ENCODE peak calls at places on chromosomes 4 and X, in ten cellular contexts. H is gastrocnemius medialis, B is heart left ventricle, L is right lobe of liver, W is testis, K is transverse colon, A is esophagus muscularis mucosa, N is spleen, T is HCT116, U is A549. S is an unnamed sample.
A peak's percentile ranks its signal among the peaks of the same experiment; 100 is the strongest.

GRCh38 chr4:85825937-85826678 is 351.2 kb downstream of the ARHGAP24 start:
- DNase-seq in H (no peak), B (peak; percentile 44), L (peak; percentile 65), W (no peak), K (peak; percentile 24), A (no peak), N (no peak), T (no peak), U (peak; percentile 61), S (no peak)

GRCh38 chrX:43970528-43970927 is 2.7 kb downstream of the NDP start:
- DNase-seq in H (no peak), B (no peak), L (no peak), W (no peak), K (no peak), A (no peak), N (no peak), T (no peak), U (peak; percentile 14), S (no peak)

GRCh38 chr4:932713-933070 is 432 bp downstream of the TMEM175 start:
- DNase-seq in H (no peak), B (no peak), L (peak; percentile 45), W (no peak), K (no peak), A (no peak), N (no peak), T (no peak), U (no peak), S (no peak)

GRCh38 chrX:120736989-120737388 is 107.1 kb upstream of the C1GALT1C1 start:
- DNase-seq in H (no peak), B (no peak), L (no peak), W (no peak), K (no peak), A (no peak), N (no peak), T (no peak), U (peak; percentile 15), S (no peak)

GRCh38 chrX:37608156-37608555 is 36.7 kb downstream of the LANCL3 start:
- DNase-seq in H (no peak), B (no peak), L (no peak), W (no peak), K (no peak), A (no peak), N (no peak), T (no peak), U (no peak), S (no peak)

GRCh38 chr4:40227284-40227683 is 30.5 kb downstream of the RHOH start:
- DNase-seq in H (no peak), B (no peak), L (no peak), W (no peak), K (no peak), A (no peak), N (no peak), T (no peak), U (no peak), S (no peak)

GRCh38 chr4:132540797-132541196 is 608.3 kb upstream of the PCDH10 start:
- DNase-seq in H (no peak), B (no peak), L (no peak), W (no peak), K (no peak), A (no peak), N (no peak), T (no peak), U (no peak), S (no peak)

GRCh38 chr4:162972661-162973202 is 194.0 kb downstream of the NAF1 start:
- DNase-seq in H (no peak), B (no peak), L (no peak), W (no peak), K (no peak), A (no peak), N (no peak), T (no peak), U (no peak), S (no peak)

GRCh38 chr4:151417766-151418376 is 8.9 kb downstream of the FHIP1A start:
- DNase-seq in H (no peak), B (no peak), L (no peak), W (no peak), K (no peak), A (no peak), N (no peak), T (no peak), U (no peak), S (no peak)

GRCh38 chr4:151418385-151418784 is 9.4 kb downstream of the FHIP1A start:
- DNase-seq in H (no peak), B (no peak), L (no peak), W (no peak), K (no peak), A (no peak), N (no peak), T (peak; percentile 53), U (no peak), S (no peak)

GRCh38 chr4:151417164-151417571 is 8.2 kb downstream of the FHIP1A start:
- DNase-seq in H (no peak), B (no peak), L (no peak), W (no peak), K (no peak), A (no peak), N (no peak), T (no peak), U (no peak), S (no peak)

GRCh38 chr4:151420408-151420807 is 11.4 kb downstream of the FHIP1A start:
- DNase-seq in H (no peak), B (no peak), L (no peak), W (no peak), K (no peak), A (no peak), N (no peak), T (no peak), U (no peak), S (no peak)

DNA sequence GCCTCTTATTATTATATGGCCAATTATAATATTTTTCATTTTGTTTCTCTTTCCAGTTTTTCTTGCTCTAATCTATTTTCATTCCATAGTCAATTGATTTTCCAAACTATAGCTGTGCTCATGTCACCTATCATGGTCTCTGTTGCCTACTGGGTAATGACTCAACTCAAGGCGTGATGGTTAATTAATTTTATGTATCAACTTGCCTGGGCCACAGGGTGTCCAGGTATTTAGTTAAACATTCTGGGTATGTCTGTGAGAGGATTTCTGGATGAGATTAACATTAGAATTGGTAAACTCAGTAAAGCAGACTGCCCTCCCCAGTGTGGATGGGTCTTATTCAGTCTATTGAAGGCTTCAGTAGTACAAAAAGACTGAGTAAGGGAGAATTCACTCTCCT is 9.9 kb downstream of the FHIP1A start:
- DNase-seq in H (no peak), B (no peak), L (no peak), W (no peak), K (no peak), A (no peak), N (no peak), T (no peak), U (no peak), S (no peak)
- H3K4me1 ChIP-seq in H (peaks cover 85% of the 10 kb centered on the region), B (peaks cover 6% of the 10 kb centered on the region), L (no peaks in the 10 kb centered on the region), W (no peaks in the 10 kb centered on the region), K (no peaks in the 10 kb centered on the region), A (peaks cover 3% of the 10 kb centered on the region), N (no peaks in the 10 kb centered on the region), T (peaks cover 16% of the 10 kb centered on the region), U (peaks cover 11% of the 10 kb centered on the region), S (no peaks in the 10 kb centered on the region)

GRCh38 chr4:76250962-76251361 is 559 bp upstream of the FAM47E start:
- DNase-seq in H (peak; percentile 35), B (no peak), L (no peak), W (no peak), K (no peak), A (no peak), N (no peak), T (no peak), U (no peak), S (no peak)

GRCh38 chr4:76256032-76256431 is 4.5 kb downstream of the FAM47E start:
- DNase-seq in H (no peak), B (no peak), L (no peak), W (no peak), K (no peak), A (no peak), N (no peak), T (no peak), U (no peak), S (no peak)

GRCh38 chr4:76253511-76253910 is 2.0 kb downstream of the FAM47E start:
- DNase-seq in H (no peak), B (no peak), L (no peak), W (no peak), K (no peak), A (no peak), N (no peak), T (no peak), U (no peak), S (no peak)

GRCh38 chr4:76251448-76252270 is at the start of gene FAM47E:
- DNase-seq in H (peak; percentile 85), B (peak; percentile 87), L (peak; percentile 94), W (peak; percentile 90), K (peak; percentile 86), A (no peak), N (peak; percentile 90), T (no peak), U (peak; percentile 57), S (peak; percentile 41)

DNA sequence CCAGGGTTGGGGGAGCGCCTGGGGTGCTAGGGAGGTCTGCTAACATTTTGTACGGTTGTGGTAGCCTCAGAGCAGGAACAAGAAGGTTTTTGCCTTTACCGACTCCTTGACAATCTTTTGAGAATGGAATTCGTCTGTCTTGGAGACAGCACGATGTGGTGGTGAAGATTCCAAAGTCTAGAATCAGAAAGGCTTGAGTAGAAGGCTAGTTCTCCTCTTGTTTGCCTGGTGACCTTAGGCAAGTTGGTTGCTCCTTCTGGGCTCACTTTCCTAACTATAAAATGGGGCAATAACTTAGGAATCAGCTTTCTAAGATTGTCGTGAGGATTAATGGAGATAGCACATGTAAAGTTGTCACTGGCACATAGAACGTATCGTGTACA is 741 bp downstream of the FAM47E start:
- DNase-seq in H (no peak), B (no peak), L (no peak), W (no peak), K (no peak), A (no peak), N (no peak), T (no peak), U (no peak), S (no peak)
- H3K27ac ChIP-seq in H (peak overlapping the region; percentile 73), B (peak overlapping the region; percentile 38), L (no peak overlapping the region), W (peak overlapping the region; percentile 44), K (peak overlapping the region; percentile 54), A (no peak overlapping the region), N (no peak overlapping the region), T (no peak overlapping the region), U (no peak overlapping the region), S (no peak overlapping the region)

GRCh38 chrX:100798815-100799214 is 21.4 kb upstream of the CSTF2 start:
- DNase-seq in H (no peak), B (no peak), L (no peak), W (no peak), K (no peak), A (no peak), N (no peak), T (no peak), U (no peak), S (no peak)
- TF ChIP-seq POLR2A in H (no peak), B (no peak), L (no peak), W (no peak), K (no peak), A (no peak), N (no peak), T (no peak), U (no peak), S (no peak)

DNA sequence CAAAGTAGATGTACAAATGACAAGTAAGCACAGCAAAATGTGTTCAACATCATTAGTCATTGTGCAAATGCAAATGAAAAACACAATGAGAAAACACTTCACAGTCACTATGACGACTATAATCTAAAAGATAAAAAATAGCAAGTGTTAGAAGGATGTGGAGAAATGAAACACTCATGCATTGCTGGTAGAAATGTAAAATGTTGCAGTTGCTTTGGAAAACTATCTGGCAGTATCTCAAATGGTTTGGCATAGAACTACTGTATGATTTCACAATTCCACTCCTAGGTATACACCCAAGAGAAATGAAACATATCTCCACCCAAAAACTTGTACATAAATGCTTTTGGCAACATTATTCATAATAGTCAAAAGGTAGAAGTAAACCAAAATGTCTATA is 459.7 kb upstream of the TRAM1L1 start:
- DNase-seq in H (no peak), B (no peak), L (no peak), W (no peak), K (no peak), A (no peak), N (no peak), T (no peak), U (no peak), S (no peak)
- H3K4me1 ChIP-seq in H (no peaks in the 10 kb centered on the region), B (no peaks in the 10 kb centered on the region), L (no peaks in the 10 kb centered on the region), W (no peaks in the 10 kb centered on the region), K (no peaks in the 10 kb centered on the region), A (no peaks in the 10 kb centered on the region), N (no peaks in the 10 kb centered on the region), T (no peaks in the 10 kb centered on the region), U (no peaks in the 10 kb centered on the region), S (no peaks in the 10 kb centered on the region)